ENCODE peak calls at places on chromosomes 7 and 10, in four cellular contexts. One of them, this sample, is unnamed.

GRCh38 chr7:94907420-94908203 is at the start of gene PPP1R9A:
- DNase-seq in effector CD4-positive, alpha-beta T cell: no peak
- DNase-seq in mesothelial cell of epicardium: peak
- DNase-seq in left lobe of liver: peak
- DNase-seq in this sample: no peak

GRCh38 chr10:132532784-132533560 is 4.6 kb upstream of the INPP5A start:
- DNase-seq in effector CD4-positive, alpha-beta T cell: no peak
- DNase-seq in mesothelial cell of epicardium: no peak
- DNase-seq in left lobe of liver: no peak
- DNase-seq in this sample: no peak

GRCh38 chr10:60073781-60074656 is 167.7 kb upstream of the CCDC6 start:
- DNase-seq in effector CD4-positive, alpha-beta T cell: no peak
- DNase-seq in mesothelial cell of epicardium: no peak
- DNase-seq in left lobe of liver: no peak
- DNase-seq in this sample: no peak

GRCh38 chr7:73850781-73851207 is 8.5 kb upstream of the METTL27 start:
- DNase-seq in effector CD4-positive, alpha-beta T cell: no peak
- DNase-seq in mesothelial cell of epicardium: no peak
- DNase-seq in left lobe of liver: no peak
- DNase-seq in this sample: no peak

GRCh38 chr7:138935438-138936079 is 45.6 kb downstream of the KIAA1549 start:
- DNase-seq in effector CD4-positive, alpha-beta T cell: no peak
- DNase-seq in mesothelial cell of epicardium: no peak
- DNase-seq in left lobe of liver: no peak
- DNase-seq in this sample: no peak

GRCh38 chr10:103643381-103643780 is 149.9 kb downstream of the NEURL1 start:
- DNase-seq in effector CD4-positive, alpha-beta T cell: no peak
- DNase-seq in mesothelial cell of epicardium: no peak
- DNase-seq in left lobe of liver: no peak
- DNase-seq in this sample: no peak

GRCh38 chr7:5384618-5385017 is 39.0 kb downstream of the TNRC18 start:
- DNase-seq in effector CD4-positive, alpha-beta T cell: no peak
- DNase-seq in mesothelial cell of epicardium: no peak
- DNase-seq in left lobe of liver: no peak
- DNase-seq in this sample: no peak

GRCh38 chr7:151398446-151399304 is 11.2 kb downstream of the WDR86 start:
- DNase-seq in effector CD4-positive, alpha-beta T cell: no peak
- DNase-seq in mesothelial cell of epicardium: no peak
- DNase-seq in left lobe of liver: no peak
- DNase-seq in this sample: no peak

GRCh38 chr10:130784326-130784725 is 527.2 kb downstream of the TCERG1L start:
- DNase-seq in effector CD4-positive, alpha-beta T cell: no peak
- DNase-seq in mesothelial cell of epicardium: no peak
- DNase-seq in left lobe of liver: no peak
- DNase-seq in this sample: no peak

GRCh38 chr7:101173752-101174244 is 6.3 kb downstream of the NAT16 start:
- DNase-seq in effector CD4-positive, alpha-beta T cell: peak
- DNase-seq in mesothelial cell of epicardium: no peak
- DNase-seq in left lobe of liver: no peak
- DNase-seq in this sample: peak

GRCh38 chr7:42677751-42678231 is 234.1 kb downstream of the C7orf25 start:
- DNase-seq in effector CD4-positive, alpha-beta T cell: no peak
- DNase-seq in mesothelial cell of epicardium: no peak
- DNase-seq in left lobe of liver: no peak
- DNase-seq in this sample: no peak

GRCh38 chr10:35912615-35913170 is 270.6 kb upstream of the FZD8 start:
- DNase-seq in effector CD4-positive, alpha-beta T cell: no peak
- DNase-seq in mesothelial cell of epicardium: no peak
- DNase-seq in left lobe of liver: no peak
- DNase-seq in this sample: no peak

GRCh38 chr10:128540806-128541739 is 414.9 kb upstream of the MKI67 start:
- DNase-seq in effector CD4-positive, alpha-beta T cell: no peak
- DNase-seq in mesothelial cell of epicardium: peak
- DNase-seq in left lobe of liver: no peak
- DNase-seq in this sample: no peak

GRCh38 chr7:101154693-101155102 is 422 bp downstream of the AP1S1 start:
- DNase-seq in effector CD4-positive, alpha-beta T cell: no peak
- DNase-seq in mesothelial cell of epicardium: no peak
- DNase-seq in left lobe of liver: no peak
- DNase-seq in this sample: no peak

GRCh38 chr7:2104107-2104710 is 128.5 kb downstream of the MAD1L1 start:
- DNase-seq in effector CD4-positive, alpha-beta T cell: peak
- DNase-seq in mesothelial cell of epicardium: peak
- DNase-seq in left lobe of liver: peak
- DNase-seq in this sample: peak

This sample was measured in naive thymus-derived CD8-positive, alpha-beta T cell.